ENCODE peak calls at places on chromosome 15, in four cellular contexts. Q is K562, B is H1, E is GM12878. X is an unnamed sample.

GRCh38 chr15:94263341-94264273 is 32.2 kb downstream of the MCTP2 start:
- DNase-seq in E (peak; percentile 73), B (no peak), Q (no peak), X (no peak)

GRCh38 chr15:94259121-94259776 is 27.9 kb downstream of the MCTP2 start:
- DNase-seq in B (no peak), Q (no peak), E (no peak), X (no peak)

GRCh38 chr15:92807971-92808571 is 92.1 kb upstream of the CHD2 start:
- DNase-seq in B (no peak), Q (no peak), E (no peak), X (no peak)

GRCh38 chr15:78630886-78631633 is 9.9 kb downstream of the CHRNB4 start:
- DNase-seq in E (no peak), Q (no peak), B (no peak), X (no peak)

GRCh38 chr15:63870043-63870394 is 36.3 kb upstream of the HERC1 start:
- DNase-seq in B (no peak), E (no peak), Q (no peak), X (no peak)

GRCh38 chr15:39321977-39322376 is 258.9 kb upstream of the THBS1 start:
- DNase-seq in B (no peak), E (no peak), Q (no peak), X (no peak)

GRCh38 chr15:39362832-39363561 is 217.9 kb upstream of the THBS1 start:
- DNase-seq in Q (no peak), B (no peak), E (no peak), X (no peak)

GRCh38 chr15:90217671-90218394 is 15.9 kb downstream of the CIB1 start:
- DNase-seq in Q (no peak), E (no peak), B (no peak), X (no peak)

GRCh38 chr15:79956354-79956939 is 14.5 kb downstream of the BCL2A1 start:
- DNase-seq in E (no peak), Q (no peak), B (no peak), X (no peak)

GRCh38 chr15:90638963-90639362 is 78.2 kb upstream of the BLM start:
- DNase-seq in Q (no peak), B (no peak), E (no peak), X (no peak)

GRCh38 chr15:90750186-90750585 is 33.0 kb downstream of the BLM start:
- DNase-seq in E (no peak), B (no peak), Q (no peak), X (no peak)

GRCh38 chr15:39583586-39584265 is 2.8 kb downstream of the THBS1 start:
- DNase-seq in Q (peak; percentile 38), E (no peak), B (no peak), X (no peak)

GRCh38 chr15:77144492-77145070 is 73.7 kb upstream of the TSPAN3 start:
- DNase-seq in B (no peak), Q (no peak), E (no peak), X (no peak)

GRCh38 chr15:73959012-73959581 is 32.8 kb downstream of the LOXL1 start:
- DNase-seq in E (no peak), B (no peak), Q (no peak), X (no peak)

GRCh38 chr15:26261413-26261812 is 398.3 kb upstream of the ATP10A start:
- DNase-seq in Q (no peak), E (no peak), B (no peak), X (no peak)

GRCh38 chr15:63454812-63455211 is 49.6 kb upstream of the USP3 start:
- DNase-seq in B (no peak), E (no peak), Q (no peak), X (no peak)

GRCh38 chr15:67785431-67785830 is 39.9 kb upstream of the SKOR1 start:
- DNase-seq in B (no peak), Q (no peak), E (no peak), X (no peak)

GRCh38 chr15:31387483-31388118 is 61.0 kb downstream of the KLF13 start:
- DNase-seq in B (no peak), Q (no peak), E (no peak), X (no peak)

GRCh38 chr15:101179341-101180153 is 72.3 kb downstream of the CHSY1 start:
- DNase-seq in B (no peak), Q (no peak), E (no peak), X (no peak)

GRCh38 chr15:50702762-50703334 is 16.3 kb upstream of the TRPM7 start:
- DNase-seq in B (no peak), Q (no peak), E (no peak), X (no peak)

GRCh38 chr15:91021516-91022074 is 799 bp downstream of the VPS33B start:
- DNase-seq in B (no peak), E (no peak), Q (no peak), X (no peak)

GRCh38 chr15:91132079-91132478 is 32.0 kb downstream of the SV2B start:
- DNase-seq in Q (no peak), E (no peak), B (no peak), X (no peak)

GRCh38 chr15:53837263-53837662 is 77.8 kb upstream of the WDR72 start:
- DNase-seq in E (no peak), Q (no peak), B (no peak), X (no peak)

GRCh38 chr15:91891788-91892187 is 38.3 kb downstream of the SLCO3A1 start:
- DNase-seq in Q (no peak), E (no peak), B (peak; percentile 14), X (no peak)

GRCh38 chr15:31328999-31329639 is 2.5 kb downstream of the KLF13 start:
- DNase-seq in B (peak; percentile 73), Q (peak; percentile 74), E (no peak), X (no peak)

GRCh38 chr15:98779463-98780071 is 131.2 kb downstream of the IGF1R start:
- DNase-seq in Q (peak; percentile 52), B (peak; percentile 96), E (peak; percentile 41), X (peak; percentile 49)
- H3K4me2 ChIP-seq in Q (no peak overlapping the region), B (no peak overlapping the region), E (no peak overlapping the region), X (peak overlapping the region; percentile 69)

GRCh38 chr15:32908135-32908801 is 190.5 kb downstream of the GREM1 start:
- DNase-seq in E (peak; percentile 71), B (no peak), Q (no peak), X (no peak)
- TF ChIP-seq EGR1 in E (no peak), B (no peak), Q (no peak), X (no peak)

GRCh38 chr15:99674279-99674678 is 59.0 kb downstream of the LYSMD4 start:
- DNase-seq in E (no peak), Q (no peak), B (no peak), X (no peak)

GRCh38 chr15:99671926-99672701 is 61.1 kb downstream of the LYSMD4 start:
- DNase-seq in Q (no peak), B (no peak), E (no peak), X (no peak)

GRCh38 chr15:99669250-99669649 is 64.0 kb downstream of the LYSMD4 start:
- DNase-seq in B (no peak), Q (no peak), E (no peak), X (no peak)

GRCh38 chr15:99668533-99669182 is 64.6 kb downstream of the LYSMD4 start:
- DNase-seq in B (no peak), Q (no peak), E (no peak), X (no peak)

DNA sequence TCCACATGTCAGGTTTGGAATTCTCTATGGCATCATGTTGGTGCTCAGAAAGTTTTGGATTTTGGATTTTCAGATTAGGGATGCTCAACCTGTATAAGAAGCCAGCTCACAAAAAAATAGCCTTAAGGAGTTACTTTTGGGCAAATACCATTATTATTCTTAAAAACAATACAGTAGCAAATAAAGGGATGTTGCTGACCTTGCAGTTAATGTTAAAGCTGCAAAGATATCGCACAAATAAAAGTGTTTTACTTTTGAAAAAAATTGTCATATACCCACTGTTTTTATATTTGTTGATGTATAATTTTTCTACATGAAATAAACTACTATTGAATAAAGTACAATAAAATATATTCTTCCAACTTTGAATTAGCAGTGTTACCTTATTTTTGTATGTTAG is 60.1 kb downstream of the LYSMD4 start:
- DNase-seq in E (no peak), Q (no peak), B (no peak), X (no peak)
- H3K4me2 ChIP-seq in E (no peak overlapping the region), Q (no peak overlapping the region), B (no peak overlapping the region), X (no peak overlapping the region)

DNA sequence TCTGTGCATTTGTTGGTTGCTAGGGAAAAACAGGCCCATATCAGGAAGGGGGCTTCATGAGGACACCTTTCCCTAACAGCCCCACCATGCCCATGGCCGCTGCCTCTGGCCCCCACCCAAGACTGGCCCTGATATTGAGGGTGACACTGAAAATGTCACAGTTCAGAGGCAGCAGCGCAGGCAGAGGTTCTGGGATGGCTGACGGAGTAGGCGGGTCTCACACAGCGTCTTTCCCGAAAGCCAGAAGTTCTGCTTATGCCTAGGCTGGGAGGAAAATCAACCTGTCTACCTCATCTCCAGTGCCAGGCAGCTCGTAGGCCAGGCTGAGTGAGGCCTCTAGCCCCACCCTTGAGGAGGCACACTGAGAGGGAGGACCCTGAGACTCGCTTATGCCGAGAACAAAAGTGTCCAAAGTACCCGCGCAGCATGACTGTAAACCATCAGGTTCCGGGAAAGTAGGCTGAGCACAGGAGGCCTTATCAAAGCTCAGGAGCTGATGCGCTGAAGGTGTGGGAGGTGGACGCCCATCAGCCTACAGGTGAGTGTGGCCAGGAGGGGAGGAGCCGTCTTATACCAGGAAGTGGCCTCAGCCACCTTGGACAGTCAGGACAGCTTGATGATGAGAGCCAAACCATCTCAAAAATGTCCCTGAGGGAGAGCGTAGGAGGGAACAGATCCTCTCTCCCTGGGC is 27.5 kb downstream of the GRAMD2A start:
- DNase-seq in B (no peak), E (no peak), Q (no peak), X (no peak)
- TF ChIP-seq EGR1 in B (no peak), E (no peak), Q (no peak), X (no peak)

GRCh38 chr15:66633346-66633745 is 67.5 kb upstream of the LCTL start:
- DNase-seq in B (no peak), Q (no peak), E (no peak), X (no peak)

GRCh38 chr15:66633851-66634250 is 68.1 kb upstream of the LCTL start:
- DNase-seq in B (no peak), E (no peak), Q (no peak), X (no peak)

GRCh38 chr15:66634540-66634939 is 67.5 kb upstream of the SMAD6 start:
- DNase-seq in B (no peak), Q (no peak), E (no peak), X (no peak)

GRCh38 chr15:66635817-66636216 is 66.2 kb upstream of the SMAD6 start:
- DNase-seq in E (no peak), Q (no peak), B (no peak), X (no peak)

GRCh38 chr15:66635006-66635405 is 67.0 kb upstream of the SMAD6 start:
- DNase-seq in Q (no peak), E (no peak), B (no peak), X (no peak)
- H3K4me2 ChIP-seq in Q (no peak overlapping the region), E (no peak overlapping the region), B (no peak overlapping the region), X (no peak overlapping the region)

GRCh38 chr15:82970078-82970686 is 15.8 kb upstream of the RAMAC start:
- DNase-seq in E (no peak), B (no peak), Q (no peak), X (no peak)

GRCh38 chr15:82969353-82969752 is 16.7 kb upstream of the RAMAC start:
- DNase-seq in B (no peak), Q (no peak), E (no peak), X (no peak)

GRCh38 chr15:82966671-82967071 is 14.2 kb upstream of the HOMER2 start:
- DNase-seq in E (peak; percentile 51), Q (no peak), B (no peak), X (no peak)

GRCh38 chr15:82970696-82971095 is 15.3 kb upstream of the RAMAC start:
- DNase-seq in B (no peak), E (no peak), Q (no peak), X (no peak)

GRCh38 chr15:82968066-82968465 is 15.5 kb upstream of the HOMER2 start:
- DNase-seq in E (no peak), Q (no peak), B (no peak), X (no peak)
- TF ChIP-seq EGR1 in E (no peak), Q (no peak), B (no peak), X (no peak)

GRCh38 chr15:48868549-48868948 is 9.4 kb upstream of the EID1 start:
- DNase-seq in E (no peak), Q (no peak), B (no peak), X (no peak)
- H3K4me2 ChIP-seq in E (no peak overlapping the region), Q (no peak overlapping the region), B (no peak overlapping the region), X (peak overlapping the region; percentile 21)